ENCODE peak calls at places on chromosomes 13 and 19, in ten cellular contexts. One of them, this sample, is unnamed.

GRCh38 chr13:71712988-71713653 is 153.9 kb downstream of the DACH1 start:
- DNase-seq in H1: no peak
- DNase-seq in fibroblast of lung: peak; percentile 29
- DNase-seq in right cardiac atrium: peak; percentile 29
- DNase-seq in adrenal gland: no peak
- DNase-seq in mesenchymal stem cell: peak; percentile 55
- DNase-seq in left lung: no peak
- DNase-seq in breast epithelium: no peak
- DNase-seq in uterus: no peak
- DNase-seq in effector memory CD4-positive, alpha-beta T cell: no peak
- DNase-seq in this sample: no peak

GRCh38 chr13:102089177-102089576 is 312.7 kb downstream of the FGF14 start:
- DNase-seq in H1: no peak
- DNase-seq in fibroblast of lung: peak; percentile 31
- DNase-seq in right cardiac atrium: no peak
- DNase-seq in adrenal gland: no peak
- DNase-seq in mesenchymal stem cell: peak; percentile 4
- DNase-seq in left lung: no peak
- DNase-seq in breast epithelium: no peak
- DNase-seq in uterus: no peak
- DNase-seq in effector memory CD4-positive, alpha-beta T cell: no peak
- DNase-seq in this sample: no peak

GRCh38 chr19:49338691-49339363 is 3.6 kb downstream of the CD37 start:
- DNase-seq in H1: peak; percentile 99
- DNase-seq in fibroblast of lung: peak; percentile 19
- DNase-seq in right cardiac atrium: peak; percentile 89
- DNase-seq in adrenal gland: peak; percentile 88
- DNase-seq in mesenchymal stem cell: peak; percentile 29
- DNase-seq in left lung: peak; percentile 87
- DNase-seq in breast epithelium: peak; percentile 94
- DNase-seq in uterus: peak; percentile 85
- DNase-seq in effector memory CD4-positive, alpha-beta T cell: no peak
- DNase-seq in this sample: peak; percentile 96

GRCh38 chr13:66087149-66087780 is 1142.9 kb downstream of the PCDH9 start:
- DNase-seq in H1: no peak
- DNase-seq in fibroblast of lung: peak; percentile 70
- DNase-seq in right cardiac atrium: no peak
- DNase-seq in adrenal gland: no peak
- DNase-seq in mesenchymal stem cell: peak; percentile 7
- DNase-seq in left lung: no peak
- DNase-seq in breast epithelium: no peak
- DNase-seq in uterus: no peak
- DNase-seq in effector memory CD4-positive, alpha-beta T cell: no peak
- DNase-seq in this sample: no peak

GRCh38 chr19:5695649-5696195 is 5.6 kb downstream of the RPL36 start:
- DNase-seq in H1: peak; percentile 55
- DNase-seq in fibroblast of lung: no peak
- DNase-seq in right cardiac atrium: no peak
- DNase-seq in adrenal gland: no peak
- DNase-seq in mesenchymal stem cell: no peak
- DNase-seq in left lung: no peak
- DNase-seq in breast epithelium: no peak
- DNase-seq in uterus: no peak
- DNase-seq in effector memory CD4-positive, alpha-beta T cell: no peak
- DNase-seq in this sample: no peak

GRCh38 chr19:40035996-40036395 is 20.0 kb downstream of the ZNF780B start:
- DNase-seq in H1: no peak
- DNase-seq in fibroblast of lung: peak; percentile 6
- DNase-seq in right cardiac atrium: no peak
- DNase-seq in adrenal gland: no peak
- DNase-seq in mesenchymal stem cell: no peak
- DNase-seq in left lung: no peak
- DNase-seq in breast epithelium: no peak
- DNase-seq in uterus: no peak
- DNase-seq in effector memory CD4-positive, alpha-beta T cell: no peak
- DNase-seq in this sample: no peak

GRCh38 chr13:87536899-87537298 is 134.3 kb upstream of the SLITRK5 start:
- DNase-seq in H1: no peak
- DNase-seq in fibroblast of lung: no peak
- DNase-seq in right cardiac atrium: no peak
- DNase-seq in adrenal gland: no peak
- DNase-seq in mesenchymal stem cell: peak; percentile 3
- DNase-seq in left lung: no peak
- DNase-seq in breast epithelium: no peak
- DNase-seq in uterus: no peak
- DNase-seq in effector memory CD4-positive, alpha-beta T cell: no peak
- DNase-seq in this sample: no peak

GRCh38 chr19:58007285-58007684 is 4.7 kb upstream of the ZNF606 start:
- DNase-seq in H1: no peak
- DNase-seq in fibroblast of lung: no peak
- DNase-seq in right cardiac atrium: no peak
- DNase-seq in adrenal gland: no peak
- DNase-seq in mesenchymal stem cell: no peak
- DNase-seq in left lung: no peak
- DNase-seq in breast epithelium: no peak
- DNase-seq in uterus: no peak
- DNase-seq in effector memory CD4-positive, alpha-beta T cell: no peak
- DNase-seq in this sample: no peak

GRCh38 chr13:50989476-50989875 is 79.9 kb downstream of the RNASEH2B start:
- DNase-seq in H1: no peak
- DNase-seq in fibroblast of lung: peak; percentile 52
- DNase-seq in right cardiac atrium: peak; percentile 83
- DNase-seq in adrenal gland: no peak
- DNase-seq in mesenchymal stem cell: peak; percentile 50
- DNase-seq in left lung: no peak
- DNase-seq in breast epithelium: no peak
- DNase-seq in uterus: peak; percentile 66
- DNase-seq in effector memory CD4-positive, alpha-beta T cell: no peak
- DNase-seq in this sample: no peak

DNA sequence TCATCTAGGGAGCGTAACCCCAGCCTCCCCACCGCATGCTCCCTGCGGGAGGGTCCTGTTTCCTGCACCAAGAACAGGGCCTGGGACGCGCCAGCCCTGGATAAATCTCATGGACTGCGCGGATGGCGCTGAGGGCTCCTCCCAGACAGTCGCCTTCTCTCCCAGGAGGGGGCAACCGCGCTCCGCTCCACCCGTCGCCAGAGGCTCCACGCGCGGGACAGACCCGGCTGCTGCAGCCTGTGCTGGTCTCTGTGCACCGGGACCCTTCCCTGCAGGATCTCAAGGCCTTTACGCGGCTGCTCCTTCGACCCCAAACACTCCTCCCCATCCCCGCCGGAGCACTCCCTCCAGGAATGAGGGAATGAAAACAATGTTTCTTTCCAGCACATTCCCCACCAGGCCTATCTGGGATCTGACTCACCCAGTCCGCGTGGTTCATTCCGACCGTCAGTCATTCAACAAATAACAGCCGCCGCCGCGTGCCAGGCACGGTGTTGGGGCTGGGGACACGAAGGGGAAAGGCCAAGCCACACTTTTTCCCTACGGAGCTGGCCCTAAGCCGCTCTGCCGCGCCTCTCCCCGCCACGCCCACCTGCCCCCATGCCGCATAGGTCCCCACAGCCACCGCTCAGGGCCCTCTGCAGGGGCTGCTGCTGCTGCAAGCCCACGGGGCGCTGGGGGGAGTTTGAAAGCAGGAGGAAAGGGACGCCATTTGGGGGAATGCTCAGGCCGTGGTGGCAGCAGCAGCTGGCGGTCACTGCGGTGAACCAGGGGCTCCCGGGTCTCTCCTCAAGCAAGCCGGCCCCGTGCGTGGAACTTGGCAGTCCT is 6.0 kb downstream of the PNMA8B start:
- DNase-seq in H1: peak; percentile 74
- DNase-seq in fibroblast of lung: peak; percentile 56
- DNase-seq in right cardiac atrium: peak; percentile 86
- DNase-seq in adrenal gland: peak; percentile 78
- DNase-seq in mesenchymal stem cell: peak; percentile 75
- DNase-seq in left lung: peak; percentile 66
- DNase-seq in breast epithelium: no peak
- DNase-seq in uterus: peak; percentile 42
- DNase-seq in effector memory CD4-positive, alpha-beta T cell: no peak
- DNase-seq in this sample: no peak
- H3K4me3 ChIP-seq in H1: peak overlapping the region; percentile 40
- H3K4me3 ChIP-seq in fibroblast of lung: no peak overlapping the region
- H3K4me3 ChIP-seq in right cardiac atrium: peak overlapping the region; percentile 2
- H3K4me3 ChIP-seq in adrenal gland: peak overlapping the region; percentile 5
- H3K4me3 ChIP-seq in mesenchymal stem cell: no peak overlapping the region
- H3K4me3 ChIP-seq in left lung: peak overlapping the region; percentile 3
- H3K4me3 ChIP-seq in breast epithelium: no peak overlapping the region
- H3K4me3 ChIP-seq in uterus: no peak overlapping the region
- H3K4me3 ChIP-seq in effector memory CD4-positive, alpha-beta T cell: no peak overlapping the region
- H3K4me3 ChIP-seq in this sample: no peak overlapping the region

GRCh38 chr13:96677029-96677428 is 317.2 kb downstream of the OXGR1 start:
- DNase-seq in H1: no peak
- DNase-seq in fibroblast of lung: no peak
- DNase-seq in right cardiac atrium: no peak
- DNase-seq in adrenal gland: no peak
- DNase-seq in mesenchymal stem cell: no peak
- DNase-seq in left lung: no peak
- DNase-seq in breast epithelium: no peak
- DNase-seq in uterus: no peak
- DNase-seq in effector memory CD4-positive, alpha-beta T cell: no peak
- DNase-seq in this sample: no peak

GRCh38 chr13:96672016-96672415 is 322.3 kb downstream of the OXGR1 start:
- DNase-seq in H1: no peak
- DNase-seq in fibroblast of lung: no peak
- DNase-seq in right cardiac atrium: no peak
- DNase-seq in adrenal gland: no peak
- DNase-seq in mesenchymal stem cell: no peak
- DNase-seq in left lung: no peak
- DNase-seq in breast epithelium: no peak
- DNase-seq in uterus: no peak
- DNase-seq in effector memory CD4-positive, alpha-beta T cell: no peak
- DNase-seq in this sample: no peak

GRCh38 chr13:96673825-96674224 is 320.5 kb downstream of the OXGR1 start:
- DNase-seq in H1: no peak
- DNase-seq in fibroblast of lung: no peak
- DNase-seq in right cardiac atrium: no peak
- DNase-seq in adrenal gland: no peak
- DNase-seq in mesenchymal stem cell: no peak
- DNase-seq in left lung: no peak
- DNase-seq in breast epithelium: no peak
- DNase-seq in uterus: no peak
- DNase-seq in effector memory CD4-positive, alpha-beta T cell: no peak
- DNase-seq in this sample: no peak

GRCh38 chr13:96671073-96671472 is 323.2 kb downstream of the OXGR1 start:
- DNase-seq in H1: no peak
- DNase-seq in fibroblast of lung: no peak
- DNase-seq in right cardiac atrium: no peak
- DNase-seq in adrenal gland: no peak
- DNase-seq in mesenchymal stem cell: no peak
- DNase-seq in left lung: no peak
- DNase-seq in breast epithelium: no peak
- DNase-seq in uterus: no peak
- DNase-seq in effector memory CD4-positive, alpha-beta T cell: no peak
- DNase-seq in this sample: no peak
- H3K27ac ChIP-seq in H1: no peak overlapping the region
- H3K27ac ChIP-seq in fibroblast of lung: no peak overlapping the region
- H3K27ac ChIP-seq in right cardiac atrium: no peak overlapping the region
- H3K27ac ChIP-seq in adrenal gland: no peak overlapping the region
- H3K27ac ChIP-seq in mesenchymal stem cell: no peak overlapping the region
- H3K27ac ChIP-seq in left lung: no peak overlapping the region
- H3K27ac ChIP-seq in breast epithelium: no peak overlapping the region
- H3K27ac ChIP-seq in uterus: no peak overlapping the region
- H3K27ac ChIP-seq in effector memory CD4-positive, alpha-beta T cell: no peak overlapping the region
- H3K27ac ChIP-seq in this sample: no peak overlapping the region

GRCh38 chr13:24272452-24273161 is 36.8 kb upstream of the C1QTNF9 start:
- DNase-seq in H1: no peak
- DNase-seq in fibroblast of lung: no peak
- DNase-seq in right cardiac atrium: peak; percentile 58
- DNase-seq in adrenal gland: peak; percentile 76
- DNase-seq in mesenchymal stem cell: no peak
- DNase-seq in left lung: peak; percentile 70
- DNase-seq in breast epithelium: no peak
- DNase-seq in uterus: peak; percentile 27
- DNase-seq in effector memory CD4-positive, alpha-beta T cell: no peak
- DNase-seq in this sample: peak; percentile 42

GRCh38 chr13:24275041-24275440 is 34.3 kb upstream of the C1QTNF9 start:
- DNase-seq in H1: no peak
- DNase-seq in fibroblast of lung: no peak
- DNase-seq in right cardiac atrium: no peak
- DNase-seq in adrenal gland: peak; percentile 34
- DNase-seq in mesenchymal stem cell: no peak
- DNase-seq in left lung: no peak
- DNase-seq in breast epithelium: no peak
- DNase-seq in uterus: no peak
- DNase-seq in effector memory CD4-positive, alpha-beta T cell: no peak
- DNase-seq in this sample: no peak

GRCh38 chr13:24274452-24274971 is 34.9 kb upstream of the C1QTNF9 start:
- DNase-seq in H1: no peak
- DNase-seq in fibroblast of lung: peak; percentile 72
- DNase-seq in right cardiac atrium: peak; percentile 87
- DNase-seq in adrenal gland: peak; percentile 69
- DNase-seq in mesenchymal stem cell: peak; percentile 86
- DNase-seq in left lung: peak; percentile 60
- DNase-seq in breast epithelium: no peak
- DNase-seq in uterus: no peak
- DNase-seq in effector memory CD4-positive, alpha-beta T cell: peak; percentile 63
- DNase-seq in this sample: no peak

GRCh38 chr13:24271611-24272451 is 37.5 kb upstream of the C1QTNF9 start:
- DNase-seq in H1: no peak
- DNase-seq in fibroblast of lung: peak; percentile 84
- DNase-seq in right cardiac atrium: peak; percentile 88
- DNase-seq in adrenal gland: peak; percentile 92
- DNase-seq in mesenchymal stem cell: peak; percentile 68
- DNase-seq in left lung: peak; percentile 80
- DNase-seq in breast epithelium: peak; percentile 24
- DNase-seq in uterus: peak; percentile 51
- DNase-seq in effector memory CD4-positive, alpha-beta T cell: peak; percentile 54
- DNase-seq in this sample: peak; percentile 78

DNA sequence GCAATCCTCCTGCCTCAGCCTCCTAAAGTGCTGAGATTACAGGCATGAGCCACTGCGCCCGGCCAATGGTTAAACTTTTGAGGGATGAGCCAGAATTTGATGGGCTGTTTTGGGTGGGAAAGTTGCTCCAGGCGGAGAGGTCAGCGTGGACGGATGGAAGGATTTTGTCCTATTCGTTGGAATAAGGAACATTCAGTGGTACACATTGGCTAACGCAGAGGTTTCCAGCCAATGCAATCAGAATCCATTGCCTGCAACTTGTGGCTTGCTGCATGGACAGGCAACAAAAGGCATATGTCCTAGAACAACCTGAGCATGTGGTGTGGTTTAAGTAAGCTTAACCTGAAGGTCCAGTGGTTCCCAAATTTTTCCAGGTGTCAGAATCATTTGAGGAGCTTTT is 35.5 kb upstream of the C1QTNF9 start:
- DNase-seq in H1: no peak
- DNase-seq in fibroblast of lung: no peak
- DNase-seq in right cardiac atrium: no peak
- DNase-seq in adrenal gland: peak; percentile 46
- DNase-seq in mesenchymal stem cell: no peak
- DNase-seq in left lung: no peak
- DNase-seq in breast epithelium: no peak
- DNase-seq in uterus: no peak
- DNase-seq in effector memory CD4-positive, alpha-beta T cell: no peak
- DNase-seq in this sample: no peak
- H3K4me1 ChIP-seq in H1: no peaks in the 10 kb centered on the region
- H3K4me1 ChIP-seq in fibroblast of lung: peaks cover 6% of the 10 kb centered on the region
- H3K4me1 ChIP-seq in right cardiac atrium: peaks cover 5% of the 10 kb centered on the region
- H3K4me1 ChIP-seq in adrenal gland: peaks cover 32% of the 10 kb centered on the region
- H3K4me1 ChIP-seq in mesenchymal stem cell: peaks cover 18% of the 10 kb centered on the region
- H3K4me1 ChIP-seq in left lung: peaks cover 24% of the 10 kb centered on the region
- H3K4me1 ChIP-seq in breast epithelium: peaks cover 4% of the 10 kb centered on the region
- H3K4me1 ChIP-seq in uterus: no peaks in the 10 kb centered on the region
- H3K4me1 ChIP-seq in effector memory CD4-positive, alpha-beta T cell: peaks cover 68% of the 10 kb centered on the region
- H3K4me1 ChIP-seq in this sample: peaks cover 18% of the 10 kb centered on the region

GRCh38 chr13:33180009-33180804 is 105.3 kb downstream of the STARD13 start:
- DNase-seq in H1: no peak
- DNase-seq in fibroblast of lung: no peak
- DNase-seq in right cardiac atrium: no peak
- DNase-seq in adrenal gland: no peak
- DNase-seq in mesenchymal stem cell: no peak
- DNase-seq in left lung: no peak
- DNase-seq in breast epithelium: no peak
- DNase-seq in uterus: no peak
- DNase-seq in effector memory CD4-positive, alpha-beta T cell: no peak
- DNase-seq in this sample: no peak
- H3K4me3 ChIP-seq in H1: no peak overlapping the region
- H3K4me3 ChIP-seq in fibroblast of lung: no peak overlapping the region
- H3K4me3 ChIP-seq in right cardiac atrium: no peak overlapping the region
- H3K4me3 ChIP-seq in adrenal gland: no peak overlapping the region
- H3K4me3 ChIP-seq in mesenchymal stem cell: no peak overlapping the region
- H3K4me3 ChIP-seq in left lung: no peak overlapping the region
- H3K4me3 ChIP-seq in breast epithelium: no peak overlapping the region
- H3K4me3 ChIP-seq in uterus: no peak overlapping the region
- H3K4me3 ChIP-seq in effector memory CD4-positive, alpha-beta T cell: no peak overlapping the region
- H3K4me3 ChIP-seq in this sample: no peak overlapping the region